ENCODE peak calls at places on chromosomes 7 and 10, in five cellular contexts. One of them, this sample, is unnamed.

GRCh38 chr7:80623465-80624252 is 14.8 kb upstream of the CD36 start:
- DNase-seq in thoracic aorta: no peak
- DNase-seq in Peyer's patch: no peak
- DNase-seq in right lobe of liver: no peak
- DNase-seq in hepatocyte: no peak
- DNase-seq in this sample: no peak

GRCh38 chr7:127896683-127897082 is 134.6 kb downstream of the LRRC4 start:
- DNase-seq in thoracic aorta: no peak
- DNase-seq in Peyer's patch: no peak
- DNase-seq in right lobe of liver: no peak
- DNase-seq in hepatocyte: no peak
- DNase-seq in this sample: no peak

GRCh38 chr10:48231178-48231577 is 43.3 kb downstream of the FRMPD2 start:
- DNase-seq in thoracic aorta: no peak
- DNase-seq in Peyer's patch: no peak
- DNase-seq in right lobe of liver: no peak
- DNase-seq in hepatocyte: no peak
- DNase-seq in this sample: no peak

GRCh38 chr10:25933653-25934608 is at the start of gene MYO3A:
- DNase-seq in thoracic aorta: no peak
- DNase-seq in Peyer's patch: no peak
- DNase-seq in right lobe of liver: no peak
- DNase-seq in hepatocyte: peak
- DNase-seq in this sample: peak

GRCh38 chr7:11584406-11585031 is 247.5 kb downstream of the THSD7A start:
- DNase-seq in thoracic aorta: no peak
- DNase-seq in Peyer's patch: no peak
- DNase-seq in right lobe of liver: no peak
- DNase-seq in hepatocyte: no peak
- DNase-seq in this sample: no peak

GRCh38 chr10:15585303-15585715 is 134.4 kb downstream of the ITGA8 start:
- DNase-seq in thoracic aorta: no peak
- DNase-seq in Peyer's patch: peak
- DNase-seq in right lobe of liver: peak
- DNase-seq in hepatocyte: peak
- DNase-seq in this sample: peak

GRCh38 chr10:35041502-35041879 is 48.6 kb downstream of the CUL2 start:
- DNase-seq in thoracic aorta: no peak
- DNase-seq in Peyer's patch: no peak
- DNase-seq in right lobe of liver: no peak
- DNase-seq in hepatocyte: no peak
- DNase-seq in this sample: no peak

GRCh38 chr7:96952974-96953391 is 52.4 kb upstream of the DLX6 start:
- DNase-seq in thoracic aorta: no peak
- DNase-seq in Peyer's patch: no peak
- DNase-seq in right lobe of liver: no peak
- DNase-seq in hepatocyte: no peak
- DNase-seq in this sample: no peak

GRCh38 chr10:78656815-78657621 is 411.7 kb upstream of the ZMIZ1 start:
- DNase-seq in thoracic aorta: no peak
- DNase-seq in Peyer's patch: no peak
- DNase-seq in right lobe of liver: no peak
- DNase-seq in hepatocyte: peak
- DNase-seq in this sample: no peak

GRCh38 chr10:94402204-94403033 is at the start of gene TBC1D12:
- DNase-seq in thoracic aorta: peak
- DNase-seq in Peyer's patch: peak
- DNase-seq in right lobe of liver: peak
- DNase-seq in hepatocyte: peak
- DNase-seq in this sample: peak

GRCh38 chr10:94397549-94398370 is 4.6 kb upstream of the TBC1D12 start:
- DNase-seq in thoracic aorta: no peak
- DNase-seq in Peyer's patch: no peak
- DNase-seq in right lobe of liver: no peak
- DNase-seq in hepatocyte: no peak
- DNase-seq in this sample: no peak

GRCh38 chr10:94403034-94403822 is 887 bp downstream of the TBC1D12 start:
- DNase-seq in thoracic aorta: peak
- DNase-seq in Peyer's patch: peak
- DNase-seq in right lobe of liver: peak
- DNase-seq in hepatocyte: peak
- DNase-seq in this sample: peak

GRCh38 chr10:94403823-94404228 is 1.5 kb downstream of the TBC1D12 start:
- DNase-seq in thoracic aorta: no peak
- DNase-seq in Peyer's patch: no peak
- DNase-seq in right lobe of liver: no peak
- DNase-seq in hepatocyte: no peak
- DNase-seq in this sample: no peak

GRCh38 chr10:94398762-94399161 is 3.6 kb upstream of the TBC1D12 start:
- DNase-seq in thoracic aorta: no peak
- DNase-seq in Peyer's patch: no peak
- DNase-seq in right lobe of liver: no peak
- DNase-seq in hepatocyte: no peak
- DNase-seq in this sample: no peak
- TF ChIP-seq CTCF in thoracic aorta: no peak
- TF ChIP-seq CTCF in Peyer's patch: no peak
- TF ChIP-seq CTCF in right lobe of liver: no peak
- TF ChIP-seq CTCF in hepatocyte: no peak
- TF ChIP-seq CTCF in this sample: no peak

GRCh38 chr7:36084485-36085091 is 68.5 kb upstream of the EEPD1 start:
- DNase-seq in thoracic aorta: no peak
- DNase-seq in Peyer's patch: peak
- DNase-seq in right lobe of liver: peak
- DNase-seq in hepatocyte: peak
- DNase-seq in this sample: peak

GRCh38 chr7:36082216-36082615 is 70.8 kb upstream of the EEPD1 start:
- DNase-seq in thoracic aorta: no peak
- DNase-seq in Peyer's patch: no peak
- DNase-seq in right lobe of liver: no peak
- DNase-seq in hepatocyte: no peak
- DNase-seq in this sample: no peak

GRCh38 chr7:36080843-36081242 is 72.2 kb upstream of the EEPD1 start:
- DNase-seq in thoracic aorta: no peak
- DNase-seq in Peyer's patch: peak
- DNase-seq in right lobe of liver: no peak
- DNase-seq in hepatocyte: no peak
- DNase-seq in this sample: no peak

GRCh38 chr7:36083626-36084380 is 69.3 kb upstream of the EEPD1 start:
- DNase-seq in thoracic aorta: no peak
- DNase-seq in Peyer's patch: no peak
- DNase-seq in right lobe of liver: no peak
- DNase-seq in hepatocyte: no peak
- DNase-seq in this sample: no peak

DNA sequence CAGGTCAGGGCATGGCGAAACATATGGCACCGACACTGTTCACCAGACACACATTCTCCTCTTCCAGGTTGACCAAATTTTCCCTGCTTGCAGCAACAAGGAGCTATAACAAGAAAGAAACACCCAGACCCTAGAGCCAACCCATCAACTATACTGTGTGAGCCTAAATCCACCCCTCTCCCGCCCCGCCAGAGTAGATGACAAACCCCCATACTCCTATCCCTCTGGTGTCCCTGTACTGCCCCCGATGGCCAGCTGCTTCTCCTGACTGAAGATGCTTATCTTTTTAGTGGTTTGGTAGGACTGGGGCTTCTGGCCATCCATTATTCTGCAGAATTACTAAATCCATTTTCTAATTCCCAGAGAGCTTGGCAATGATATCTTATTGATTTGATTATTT is 70.1 kb upstream of the EEPD1 start:
- DNase-seq in thoracic aorta: no peak
- DNase-seq in Peyer's patch: no peak
- DNase-seq in right lobe of liver: no peak
- DNase-seq in hepatocyte: no peak
- DNase-seq in this sample: peak
- TF ChIP-seq CTCF in thoracic aorta: no peak
- TF ChIP-seq CTCF in Peyer's patch: no peak
- TF ChIP-seq CTCF in right lobe of liver: no peak
- TF ChIP-seq CTCF in hepatocyte: no peak
- TF ChIP-seq CTCF in this sample: no peak

GRCh38 chr7:131513245-131514061 is 43.0 kb downstream of the PODXL start:
- DNase-seq in thoracic aorta: peak
- DNase-seq in Peyer's patch: peak
- DNase-seq in right lobe of liver: peak
- DNase-seq in hepatocyte: peak
- DNase-seq in this sample: peak
- TF ChIP-seq CTCF in thoracic aorta: peak
- TF ChIP-seq CTCF in Peyer's patch: no peak
- TF ChIP-seq CTCF in right lobe of liver: peak
- TF ChIP-seq CTCF in hepatocyte: peak
- TF ChIP-seq CTCF in this sample: peak

GRCh38 chr10:123663522-123663921 is 2.6 kb upstream of the GPR26 start:
- DNase-seq in thoracic aorta: no peak
- DNase-seq in Peyer's patch: no peak
- DNase-seq in right lobe of liver: no peak
- DNase-seq in hepatocyte: no peak
- DNase-seq in this sample: no peak

GRCh38 chr10:123665371-123666286 is 526 bp upstream of the GPR26 start:
- DNase-seq in thoracic aorta: no peak
- DNase-seq in Peyer's patch: no peak
- DNase-seq in right lobe of liver: no peak
- DNase-seq in hepatocyte: no peak
- DNase-seq in this sample: no peak

GRCh38 chr10:123669901-123670300 is 3.7 kb downstream of the GPR26 start:
- DNase-seq in thoracic aorta: no peak
- DNase-seq in Peyer's patch: no peak
- DNase-seq in right lobe of liver: no peak
- DNase-seq in hepatocyte: no peak
- DNase-seq in this sample: no peak

DNA sequence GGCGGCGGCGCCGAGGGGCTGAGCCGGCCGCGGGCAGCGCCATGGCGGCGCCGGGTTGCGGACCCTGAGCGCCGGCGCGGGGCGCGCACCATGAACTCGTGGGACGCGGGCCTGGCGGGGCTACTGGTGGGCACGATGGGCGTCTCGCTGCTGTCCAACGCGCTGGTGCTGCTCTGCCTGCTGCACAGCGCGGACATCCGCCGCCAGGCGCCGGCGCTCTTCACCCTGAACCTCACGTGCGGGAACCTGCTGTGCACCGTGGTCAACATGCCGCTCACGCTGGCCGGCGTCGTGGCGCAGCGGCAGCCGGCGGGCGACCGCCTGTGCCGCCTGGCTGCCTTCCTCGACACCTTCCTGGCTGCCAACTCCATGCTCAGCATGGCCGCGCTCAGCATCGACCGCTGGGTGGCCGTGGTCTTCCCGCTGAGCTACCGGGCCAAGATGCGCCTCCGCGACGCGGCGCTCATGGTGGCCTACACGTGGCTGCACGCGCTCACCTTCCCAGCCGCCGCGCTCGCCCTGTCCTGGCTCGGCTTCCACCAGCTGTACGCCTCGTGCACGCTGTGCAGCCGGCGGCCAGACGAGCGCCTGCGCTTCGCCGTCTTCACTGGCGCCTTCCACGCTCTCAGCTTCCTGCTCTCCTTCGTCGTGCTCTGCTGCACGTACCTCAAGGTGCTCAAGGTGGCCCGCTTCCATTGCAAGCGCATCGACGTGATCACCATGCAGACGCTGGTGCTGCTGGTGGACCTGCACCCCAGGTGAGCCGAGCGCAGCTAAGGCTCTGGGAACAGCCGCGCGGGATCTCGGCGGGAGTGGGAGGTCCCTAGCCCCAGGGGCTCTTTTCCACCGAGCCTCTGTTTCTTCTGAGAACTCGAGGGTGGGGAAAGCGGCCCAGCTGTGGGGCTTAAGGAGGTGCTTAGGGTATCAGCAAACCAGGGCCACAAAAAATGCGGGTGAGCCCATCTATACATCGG is at the start of gene GPR26:
- DNase-seq in thoracic aorta: no peak
- DNase-seq in Peyer's patch: no peak
- DNase-seq in right lobe of liver: no peak
- DNase-seq in hepatocyte: peak
- DNase-seq in this sample: no peak
- TF ChIP-seq CTCF in thoracic aorta: no peak
- TF ChIP-seq CTCF in Peyer's patch: no peak
- TF ChIP-seq CTCF in right lobe of liver: no peak
- TF ChIP-seq CTCF in hepatocyte: no peak
- TF ChIP-seq CTCF in this sample: no peak

DNA sequence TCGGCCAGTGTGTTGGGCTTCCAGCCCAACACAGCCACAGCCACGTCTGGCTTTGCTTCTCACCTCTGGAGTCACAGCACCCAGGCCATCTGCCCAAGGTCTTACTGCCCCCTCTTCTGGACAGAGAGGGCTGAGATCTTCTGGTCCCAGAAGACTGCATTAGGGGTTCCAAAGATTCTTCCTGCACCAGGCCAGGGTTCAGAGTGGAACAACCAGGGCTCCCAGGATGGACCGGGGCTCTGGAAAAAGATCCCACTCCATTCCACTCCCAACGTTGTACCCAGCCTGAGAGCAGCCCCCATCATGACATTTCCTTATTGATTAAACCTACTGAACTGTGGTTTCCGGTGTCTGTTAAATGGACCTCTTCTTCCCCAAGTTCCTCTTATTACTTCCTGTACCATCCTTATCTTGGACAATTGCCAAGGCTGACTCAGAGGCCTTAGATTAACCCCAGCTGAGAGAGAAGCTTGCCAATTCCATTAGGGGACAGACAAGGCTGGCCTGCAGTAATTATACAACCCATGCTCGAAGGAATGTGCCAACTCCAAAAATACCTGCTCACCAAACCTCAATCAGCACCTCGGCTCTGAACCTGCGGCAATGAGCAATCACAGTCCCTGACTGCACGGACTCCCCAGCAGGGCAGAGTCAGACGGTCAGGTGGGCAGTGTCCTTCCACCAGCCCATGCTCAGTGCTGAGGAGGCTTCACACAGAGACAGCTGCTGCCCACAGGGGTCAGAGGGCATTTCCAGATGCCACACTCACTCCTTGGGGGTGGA is 47.9 kb upstream of the NPFFR1 start:
- DNase-seq in thoracic aorta: peak
- DNase-seq in Peyer's patch: peak
- DNase-seq in right lobe of liver: no peak
- DNase-seq in hepatocyte: peak
- DNase-seq in this sample: peak
- TF ChIP-seq CTCF in thoracic aorta: no peak
- TF ChIP-seq CTCF in Peyer's patch: no peak
- TF ChIP-seq CTCF in right lobe of liver: no peak
- TF ChIP-seq CTCF in hepatocyte: no peak
- TF ChIP-seq CTCF in this sample: peak

This sample was measured in Calu3.